ENCODE peak calls at places on chromosomes 5 and 9, in four cellular contexts. Q, Y, K and G are unnamed samples.

GRCh38 chr9:127267793-127268507 is 3.4 kb downstream of the GARNL3 start:
- DNase-seq in Y (no peak), Q (peak; percentile 32), K (no peak), G (no peak)

GRCh38 chr5:106875591-106876297 is 795.0 kb downstream of the EFNA5 start:
- DNase-seq in K (peak; percentile 62), Q (no peak), Y (peak; percentile 25), G (peak; percentile 36)

GRCh38 chr9:92506184-92506857 is 24.0 kb upstream of the ASPN start:
- DNase-seq in Y (no peak), K (no peak), Q (no peak), G (no peak)

GRCh38 chr5:109529520-109529919 is 119.7 kb upstream of the PJA2 start:
- DNase-seq in Q (no peak), K (no peak), Y (no peak), G (no peak)

GRCh38 chr5:7742241-7742656 is 108.7 kb downstream of the CFAP90 start:
- DNase-seq in K (no peak), Y (no peak), Q (no peak), G (no peak)

GRCh38 chr5:115842089-115842881 is 550 bp downstream of the AP3S1 start:
- DNase-seq in Q (no peak), Y (no peak), K (peak; percentile 65), G (peak; percentile 20)

GRCh38 chr5:16965581-16965980 is 29.5 kb upstream of the MYO10 start:
- DNase-seq in K (no peak), Y (no peak), Q (no peak), G (no peak)

GRCh38 chr5:180367991-180368390 is 14.9 kb upstream of the GFPT2 start:
- DNase-seq in Y (no peak), Q (no peak), K (no peak), G (no peak)

GRCh38 chr5:133957591-133957990 is 10.8 kb downstream of the C5orf15 start:
- DNase-seq in Q (peak; percentile 74), Y (no peak), K (no peak), G (no peak)

GRCh38 chr5:153782589-153783238 is 256.0 kb downstream of the FAM114A2 start:
- DNase-seq in Y (peak; percentile 47), Q (no peak), K (no peak), G (peak; percentile 43)

GRCh38 chr5:100546041-100546440 is 10.9 kb downstream of the FAM174A start:
- DNase-seq in Y (no peak), K (no peak), Q (no peak), G (no peak)

GRCh38 chr5:58127132-58127485 is 332.8 kb downstream of the PLK2 start:
- DNase-seq in K (no peak), Y (no peak), Q (no peak), G (no peak)

GRCh38 chr9:5453004-5453403 is 2.7 kb downstream of the CD274 start:
- DNase-seq in Y (no peak), Q (no peak), K (no peak), G (no peak)

GRCh38 chr5:162990856-162991497 is 446.4 kb upstream of the CCNG1 start:
- DNase-seq in Y (no peak), K (no peak), Q (peak; percentile 46), G (no peak)

GRCh38 chr5:150647275-150648251 is 7.1 kb downstream of the SYNPO start:
- DNase-seq in Q (no peak), Y (no peak), K (no peak), G (no peak)

DNA sequence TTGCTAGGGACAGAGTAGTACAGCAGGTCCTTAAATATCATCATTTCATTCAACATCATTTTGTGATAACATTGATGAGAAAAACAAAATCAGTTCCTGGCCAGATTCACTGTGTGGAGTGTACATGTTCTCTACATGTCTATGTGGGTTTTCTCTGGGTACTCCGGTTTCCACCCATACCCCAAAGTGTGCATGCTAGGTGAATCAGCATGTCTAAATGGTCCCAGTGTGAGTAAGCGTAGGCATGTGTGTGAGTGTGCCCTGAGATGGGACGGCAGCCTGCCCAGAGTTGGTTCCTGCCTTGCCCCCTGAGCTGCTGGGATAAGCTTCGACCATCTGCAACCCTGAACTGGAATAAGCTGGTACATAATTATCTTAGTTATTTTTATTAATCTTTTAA is 16.5 kb upstream of the GLIS3 start:
- DNase-seq in Y (no peak), Q (no peak), K (no peak), G (no peak)
- TF ChIP-seq SUZ12 in Y (no peak), Q (no peak), K (no peak), G (no peak)

DNA sequence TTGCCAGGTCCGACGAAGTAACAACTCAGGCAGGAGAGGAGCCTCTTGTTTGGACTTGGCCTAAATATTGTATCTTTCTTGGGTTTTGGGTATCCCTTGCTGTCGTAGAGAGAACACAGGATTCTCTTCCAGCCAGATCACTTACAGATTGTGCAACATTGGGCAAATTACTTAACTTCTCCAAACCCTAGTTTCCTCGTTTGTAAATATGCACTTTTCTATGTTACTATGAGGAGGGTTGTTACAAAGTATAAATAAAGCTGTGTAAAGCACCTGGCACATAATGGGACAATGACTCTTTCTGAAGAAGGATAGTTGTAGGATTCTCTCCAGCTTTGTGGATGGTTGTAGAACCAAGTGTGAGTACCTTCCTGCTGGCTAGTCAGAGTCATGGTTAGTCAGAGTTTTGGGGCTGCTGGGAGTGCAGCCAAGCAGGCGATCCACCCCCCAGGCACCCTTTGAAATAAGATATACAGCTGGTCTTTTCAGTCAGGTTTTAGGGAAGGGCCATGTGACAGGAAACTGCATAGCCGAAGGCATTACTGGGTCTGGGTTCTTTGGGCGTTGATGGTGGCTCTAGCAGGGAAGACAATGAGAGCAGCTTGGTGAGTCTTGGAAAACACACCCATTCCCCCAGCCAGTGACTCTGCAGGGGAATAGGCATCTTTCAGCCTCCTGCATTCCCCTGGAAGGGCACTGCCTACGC is 49.9 kb upstream of the GDNF start:
- DNase-seq in K (no peak), Y (no peak), Q (no peak), G (no peak)
- TF ChIP-seq YY1 in K (no peak), Y (no peak), Q (no peak), G (no peak)

GRCh38 chr9:130366072-130366471 is 78.7 kb upstream of the ASS1 start:
- DNase-seq in Q (no peak), Y (no peak), K (no peak), G (no peak)

GRCh38 chr9:130365323-130365721 is 79.4 kb upstream of the ASS1 start:
- DNase-seq in K (no peak), Q (no peak), Y (no peak), G (no peak)

GRCh38 chr9:130363755-130364404 is 80.9 kb upstream of the ASS1 start:
- DNase-seq in Q (no peak), K (no peak), Y (no peak), G (no peak)

GRCh38 chr9:130362691-130363090 is 82.1 kb upstream of the ASS1 start:
- DNase-seq in Q (no peak), Y (no peak), K (no peak), G (no peak)

GRCh38 chr9:130364619-130365322 is 80.0 kb upstream of the ASS1 start:
- DNase-seq in Q (no peak), K (no peak), Y (no peak), G (no peak)
- TF ChIP-seq SUZ12 in Q (no peak), K (no peak), Y (no peak), G (no peak)

DNA sequence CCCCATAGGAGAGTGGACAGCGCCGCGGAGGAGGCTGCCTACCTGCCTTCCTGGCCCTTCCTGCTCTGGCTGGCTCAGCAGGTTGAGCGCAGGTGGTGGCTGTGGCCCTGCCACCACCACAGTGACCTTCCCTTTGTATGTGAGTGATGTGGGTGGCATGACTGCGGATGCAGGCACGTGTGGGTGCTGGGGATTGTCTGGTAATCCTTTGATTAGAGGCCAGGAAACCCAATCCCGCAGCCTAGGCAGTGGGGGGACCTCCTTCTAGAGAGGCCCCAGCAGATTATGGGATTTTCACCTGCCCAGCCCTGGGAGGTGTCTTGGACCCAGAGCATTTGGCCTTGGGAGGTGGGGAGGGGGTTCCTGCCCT is 16.5 kb downstream of the RXRA start:
- DNase-seq in Y (no peak), K (no peak), Q (no peak), G (no peak)
- TF ChIP-seq YY1 in Y (no peak), K (no peak), Q (no peak), G (no peak)

GRCh38 chr9:90645721-90646120 is 3.1 kb upstream of the DIRAS2 start:
- DNase-seq in K (no peak), Q (no peak), Y (no peak), G (no peak)

GRCh38 chr9:90641090-90641489 is 1.5 kb downstream of the DIRAS2 start:
- DNase-seq in K (no peak), Q (no peak), Y (no peak), G (no peak)

GRCh38 chr9:90637626-90638025 is 5.0 kb downstream of the DIRAS2 start:
- DNase-seq in K (no peak), Y (no peak), Q (no peak), G (no peak)

GRCh38 chr9:90642570-90643539 is at the start of gene DIRAS2:
- DNase-seq in Q (no peak), K (no peak), Y (peak; percentile 33), G (peak; percentile 30)

GRCh38 chr9:90641868-90642558 is 611 bp downstream of the DIRAS2 start:
- DNase-seq in Y (no peak), Q (no peak), K (no peak), G (no peak)
- TF ChIP-seq SUZ12 in Y (no peak), Q (no peak), K (no peak), G (no peak)

GRCh38 chr9:20981486-20981885 is 50.0 kb downstream of the HACD4 start:
- DNase-seq in Q (no peak), K (no peak), Y (no peak), G (no peak)
- TF ChIP-seq YY1 in Q (no peak), K (no peak), Y (no peak), G (no peak)

DNA sequence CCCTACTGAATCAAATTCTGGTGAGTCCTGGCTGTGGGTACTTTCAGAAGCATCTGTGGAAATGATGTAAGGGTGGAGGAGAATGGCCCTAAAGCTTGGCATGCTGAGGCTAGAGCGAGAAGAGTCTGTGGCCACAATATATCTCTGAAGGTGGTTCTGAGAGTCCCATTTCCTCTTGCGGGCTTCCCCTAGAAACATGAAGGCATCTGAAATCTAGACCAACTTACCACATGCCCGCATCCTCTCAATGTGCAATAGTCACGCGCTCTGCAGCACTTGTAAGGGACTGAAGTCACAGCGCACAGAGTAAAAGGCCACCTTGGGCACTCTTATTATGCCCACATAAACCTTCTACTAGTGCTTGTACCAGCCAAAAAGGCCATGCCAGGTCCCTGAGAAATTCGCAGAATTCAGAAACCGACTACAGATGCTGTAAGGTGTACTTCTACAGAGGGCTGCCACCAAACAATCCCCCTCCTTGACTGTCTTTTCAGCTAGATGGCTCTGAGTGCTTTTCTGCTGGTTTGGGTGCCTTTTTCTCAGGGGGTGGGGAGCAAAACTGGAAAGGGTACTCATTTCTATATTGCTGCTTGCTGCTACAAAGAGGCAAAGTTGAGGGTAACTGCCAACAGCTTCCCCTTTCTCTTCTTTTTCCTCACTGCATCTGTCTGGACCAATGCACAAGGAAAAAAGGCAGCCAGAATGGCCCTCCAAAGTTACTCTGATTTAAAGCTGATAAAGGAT is 107.3 kb downstream of the ZDHHC21 start:
- DNase-seq in Y (no peak), Q (peak; percentile 81), K (no peak), G (no peak)
- TF ChIP-seq SUZ12 in Y (no peak), Q (no peak), K (no peak), G (no peak)